ENCODE peak calls at places on chromosomes 12 and 14, in eight cellular contexts. One of them, this sample, is unnamed.

GRCh38 chr12:49866859-49867579 is 24.1 kb upstream of the BCDIN3D start:
- DNase-seq in MM.1S: peak
- DNase-seq in sciatic nerve: peak
- DNase-seq in K562: peak
- DNase-seq in AG08396: peak
- DNase-seq in activated T-helper 1 cell treated with anti-CD3 and anti-CD28 coated beads, Interleukin-12 subunit alpha, Interleukin-12 subunit beta, Interleukin-2, Interleukin-4 antibody, amounts not matched to agents 30 ng/mL and 10 ng/mL and 1 ng/mL, durations not matched to agents 14 hours and 24 hours and 36 hours: peak
- DNase-seq in NCI-H82: peak
- DNase-seq in tibial nerve: peak
- DNase-seq in this sample: peak

GRCh38 chr14:61841145-61841544 is 78.9 kb downstream of the SNAPC1 start:
- DNase-seq in K562: no peak
- DNase-seq in AG08396: no peak
- DNase-seq in NCI-H82: no peak
- DNase-seq in tibial nerve: no peak
- DNase-seq in activated T-helper 1 cell treated with anti-CD3 and anti-CD28 coated beads, Interleukin-12 subunit alpha, Interleukin-12 subunit beta, Interleukin-2, Interleukin-4 antibody, amounts not matched to agents 30 ng/mL and 10 ng/mL and 1 ng/mL, durations not matched to agents 14 hours and 24 hours and 36 hours: no peak
- DNase-seq in sciatic nerve: no peak
- DNase-seq in MM.1S: no peak
- DNase-seq in this sample: no peak

GRCh38 chr14:99258341-99258781 is 13.6 kb downstream of the BCL11B start:
- DNase-seq in sciatic nerve: no peak
- DNase-seq in MM.1S: no peak
- DNase-seq in NCI-H82: no peak
- DNase-seq in activated T-helper 1 cell treated with anti-CD3 and anti-CD28 coated beads, Interleukin-12 subunit alpha, Interleukin-12 subunit beta, Interleukin-2, Interleukin-4 antibody, amounts not matched to agents 30 ng/mL and 10 ng/mL and 1 ng/mL, durations not matched to agents 14 hours and 24 hours and 36 hours: no peak
- DNase-seq in AG08396: no peak
- DNase-seq in K562: no peak
- DNase-seq in tibial nerve: no peak
- DNase-seq in this sample: no peak

GRCh38 chr12:71492604-71493003 is 53.0 kb downstream of the LGR5 start:
- DNase-seq in sciatic nerve: no peak
- DNase-seq in activated T-helper 1 cell treated with anti-CD3 and anti-CD28 coated beads, Interleukin-12 subunit alpha, Interleukin-12 subunit beta, Interleukin-2, Interleukin-4 antibody, amounts not matched to agents 30 ng/mL and 10 ng/mL and 1 ng/mL, durations not matched to agents 14 hours and 24 hours and 36 hours: no peak
- DNase-seq in tibial nerve: no peak
- DNase-seq in AG08396: no peak
- DNase-seq in K562: no peak
- DNase-seq in NCI-H82: no peak
- DNase-seq in MM.1S: no peak
- DNase-seq in this sample: no peak

GRCh38 chr12:23174917-23175316 is 549.9 kb downstream of the ETNK1 start:
- DNase-seq in K562: no peak
- DNase-seq in MM.1S: no peak
- DNase-seq in activated T-helper 1 cell treated with anti-CD3 and anti-CD28 coated beads, Interleukin-12 subunit alpha, Interleukin-12 subunit beta, Interleukin-2, Interleukin-4 antibody, amounts not matched to agents 30 ng/mL and 10 ng/mL and 1 ng/mL, durations not matched to agents 14 hours and 24 hours and 36 hours: no peak
- DNase-seq in AG08396: no peak
- DNase-seq in tibial nerve: no peak
- DNase-seq in sciatic nerve: no peak
- DNase-seq in NCI-H82: no peak
- DNase-seq in this sample: no peak

GRCh38 chr12:1575287-1575798 is 19.0 kb downstream of the FBXL14 start:
- DNase-seq in activated T-helper 1 cell treated with anti-CD3 and anti-CD28 coated beads, Interleukin-12 subunit alpha, Interleukin-12 subunit beta, Interleukin-2, Interleukin-4 antibody, amounts not matched to agents 30 ng/mL and 10 ng/mL and 1 ng/mL, durations not matched to agents 14 hours and 24 hours and 36 hours: no peak
- DNase-seq in K562: no peak
- DNase-seq in sciatic nerve: no peak
- DNase-seq in NCI-H82: no peak
- DNase-seq in MM.1S: no peak
- DNase-seq in AG08396: no peak
- DNase-seq in tibial nerve: no peak
- DNase-seq in this sample: peak

GRCh38 chr12:75774309-75775052 is 257.1 kb downstream of the PHLDA1 start:
- DNase-seq in K562: no peak
- DNase-seq in activated T-helper 1 cell treated with anti-CD3 and anti-CD28 coated beads, Interleukin-12 subunit alpha, Interleukin-12 subunit beta, Interleukin-2, Interleukin-4 antibody, amounts not matched to agents 30 ng/mL and 10 ng/mL and 1 ng/mL, durations not matched to agents 14 hours and 24 hours and 36 hours: no peak
- DNase-seq in AG08396: no peak
- DNase-seq in NCI-H82: no peak
- DNase-seq in MM.1S: peak
- DNase-seq in tibial nerve: no peak
- DNase-seq in sciatic nerve: no peak
- DNase-seq in this sample: no peak

GRCh38 chr14:95265106-95266094 is 54.3 kb downstream of the CLMN start:
- DNase-seq in activated T-helper 1 cell treated with anti-CD3 and anti-CD28 coated beads, Interleukin-12 subunit alpha, Interleukin-12 subunit beta, Interleukin-2, Interleukin-4 antibody, amounts not matched to agents 30 ng/mL and 10 ng/mL and 1 ng/mL, durations not matched to agents 14 hours and 24 hours and 36 hours: peak
- DNase-seq in tibial nerve: no peak
- DNase-seq in NCI-H82: peak
- DNase-seq in MM.1S: peak
- DNase-seq in sciatic nerve: no peak
- DNase-seq in K562: no peak
- DNase-seq in AG08396: peak
- DNase-seq in this sample: peak

GRCh38 chr14:39430762-39431415 is 1.3 kb downstream of the FBXO33 start:
- DNase-seq in sciatic nerve: no peak
- DNase-seq in NCI-H82: peak
- DNase-seq in AG08396: no peak
- DNase-seq in MM.1S: no peak
- DNase-seq in tibial nerve: no peak
- DNase-seq in K562: no peak
- DNase-seq in activated T-helper 1 cell treated with anti-CD3 and anti-CD28 coated beads, Interleukin-12 subunit alpha, Interleukin-12 subunit beta, Interleukin-2, Interleukin-4 antibody, amounts not matched to agents 30 ng/mL and 10 ng/mL and 1 ng/mL, durations not matched to agents 14 hours and 24 hours and 36 hours: no peak
- DNase-seq in this sample: no peak

This sample was measured in MG63.